ENCODE peak calls at places on chromosomes 6 and 20, in ten cellular contexts. K is heart right ventricle; X is sigmoid colon; C is CD8-positive, alpha-beta T cell; V is heart left ventricle; F is psoas muscle; W is upper lobe of right lung; I is fibroblast of lung; P is aorta; J is OCI-LY7. U is an unnamed sample. For H3K4me1, the result is how much of the 10 kb centered on the place peaks cover.

GRCh38 chr6:110703906-110704594 is 111.2 kb downstream of the CDK19 start:
- DNase-seq in K (no peak), X (no peak), C (no peak), V (no peak), F (no peak), W (no peak), I (peak), P (no peak), J (no peak), U (no peak)

GRCh38 chr6:12324741-12325140 is 34.6 kb downstream of the EDN1 start:
- DNase-seq in K (no peak), X (no peak), C (no peak), V (no peak), F (no peak), W (no peak), I (no peak), P (no peak), J (no peak), U (no peak)

GRCh38 chr6:56073761-56074160 is 173.6 kb downstream of the COL21A1 start:
- DNase-seq in K (no peak), X (no peak), C (no peak), V (no peak), F (no peak), W (no peak), I (no peak), P (no peak), J (no peak), U (no peak)

GRCh38 chr20:50834599-50835005 is 39.7 kb downstream of the BCAS4 start:
- DNase-seq in K (no peak), X (no peak), C (no peak), V (no peak), F (no peak), W (no peak), I (peak), P (no peak), J (no peak), U (no peak)

GRCh38 chr6:18388942-18389341 is 1.8 kb downstream of the RNF144B start:
- DNase-seq in K (no peak), X (no peak), C (no peak), V (no peak), F (no peak), W (no peak), I (peak), P (no peak), J (peak), U (no peak)

GRCh38 chr6:11270030-11271027 is 37.9 kb upstream of the NEDD9 start:
- DNase-seq in K (no peak), X (no peak), C (no peak), V (no peak), F (no peak), W (no peak), I (peak), P (no peak), J (no peak), U (no peak)

GRCh38 chr6:46186583-46186982 is 15.8 kb upstream of the ENPP5 start:
- DNase-seq in K (no peak), X (no peak), C (no peak), V (no peak), F (no peak), W (no peak), I (peak), P (no peak), J (no peak), U (no peak)

GRCh38 chr20:38242848-38243449 is 17.6 kb downstream of the KIAA1755 start:
- DNase-seq in K (no peak), X (no peak), C (no peak), V (no peak), F (no peak), W (peak), I (no peak), P (no peak), J (peak), U (no peak)

GRCh38 chr6:169620171-169621125 is 81.4 kb downstream of the WDR27 start:
- DNase-seq in K (no peak), X (no peak), C (no peak), V (no peak), F (no peak), W (no peak), I (peak), P (no peak), J (no peak), U (no peak)

GRCh38 chr6:3410385-3411360 is 46.2 kb downstream of the SLC22A23 start:
- DNase-seq in K (peak), X (peak), C (peak), V (peak), F (peak), W (peak), I (peak), P (peak), J (peak), U (peak)

GRCh38 chr20:46057856-46058655 is 29.0 kb downstream of the SLC12A5 start:
- DNase-seq in K (peak), X (peak), C (no peak), V (peak), F (peak), W (peak), I (peak), P (peak), J (no peak), U (no peak)

GRCh38 chr6:34132486-34133185 is 13.3 kb downstream of the GRM4 start:
- DNase-seq in K (no peak), X (no peak), C (peak), V (peak), F (no peak), W (no peak), I (peak), P (no peak), J (peak), U (peak)

GRCh38 chr6:78511019-78511418 is 356.3 kb upstream of the IRAK1BP1 start:
- DNase-seq in K (no peak), X (no peak), C (no peak), V (no peak), F (no peak), W (no peak), I (no peak), P (no peak), J (no peak), U (no peak)

GRCh38 chr6:26065952-26066380 is 21.3 kb upstream of the HFE start:
- DNase-seq in K (peak), X (peak), C (peak), V (peak), F (no peak), W (peak), I (peak), P (peak), J (peak), U (peak)

GRCh38 chr20:37265152-37265551 is 3.5 kb upstream of the GHRH start:
- DNase-seq in K (no peak), X (no peak), C (no peak), V (no peak), F (no peak), W (no peak), I (no peak), P (no peak), J (peak), U (no peak)

GRCh38 chr20:34891166-34892062 is 15.0 kb downstream of the ACSS2 start:
- DNase-seq in K (no peak), X (no peak), C (no peak), V (no peak), F (no peak), W (no peak), I (peak), P (no peak), J (no peak), U (no peak)

GRCh38 chr6:159267165-159267564 is 98.0 kb downstream of the FNDC1 start:
- DNase-seq in K (no peak), X (no peak), C (no peak), V (no peak), F (no peak), W (no peak), I (no peak), P (no peak), J (peak), U (no peak)

GRCh38 chr20:32570401-32571190 is 14.5 kb downstream of the NOL4L start:
- DNase-seq in K (no peak), X (no peak), C (no peak), V (no peak), F (no peak), W (no peak), I (peak), P (no peak), J (no peak), U (no peak)

GRCh38 chr6:125169058-125169457 is 15.5 kb downstream of the TPD52L1 start:
- DNase-seq in K (no peak), X (peak), C (no peak), V (no peak), F (no peak), W (no peak), I (peak), P (peak), J (no peak), U (no peak)

GRCh38 chr20:208937-209566 is 18.0 kb upstream of the DEFB129 start:
- DNase-seq in K (peak), X (no peak), C (no peak), V (no peak), F (no peak), W (no peak), I (peak), P (no peak), J (peak), U (no peak)

GRCh38 chr20:20364016-20364746 is 3.7 kb upstream of the INSM1 start:
- DNase-seq in K (no peak), X (no peak), C (no peak), V (no peak), F (no peak), W (no peak), I (no peak), P (no peak), J (no peak), U (no peak)

GRCh38 chr6:143734641-143735063 is 56.9 kb downstream of the PHACTR2 start:
- DNase-seq in K (no peak), X (no peak), C (no peak), V (no peak), F (no peak), W (no peak), I (no peak), P (no peak), J (no peak), U (no peak)

GRCh38 chr6:15769471-15770088 is 106.8 kb upstream of the DTNBP1 start:
- DNase-seq in K (no peak), X (no peak), C (no peak), V (no peak), F (no peak), W (no peak), I (peak), P (no peak), J (no peak), U (no peak)

GRCh38 chr6:170459451-170459850 is 93.7 kb downstream of the PSMB1 start:
- DNase-seq in K (peak), X (no peak), C (no peak), V (no peak), F (peak), W (peak), I (peak), P (no peak), J (no peak), U (no peak)

GRCh38 chr6:138714493-138714892 is 59.1 kb upstream of the CCDC28A start:
- DNase-seq in K (no peak), X (no peak), C (no peak), V (no peak), F (no peak), W (no peak), I (no peak), P (no peak), J (no peak), U (no peak)

GRCh38 chr6:113596907-113597583 is 260.1 kb upstream of the MARCKS start:
- DNase-seq in K (peak), X (no peak), C (no peak), V (peak), F (no peak), W (no peak), I (peak), P (no peak), J (peak), U (no peak)

GRCh38 chr20:8145246-8145639 is 13.2 kb downstream of the PLCB1 start:
- DNase-seq in K (no peak), X (no peak), C (no peak), V (no peak), F (no peak), W (no peak), I (no peak), P (no peak), J (no peak), U (no peak)

GRCh38 chr6:155125916-155126315 is 130.8 kb downstream of the TIAM2 start:
- DNase-seq in K (no peak), X (no peak), C (no peak), V (no peak), F (no peak), W (no peak), I (peak), P (no peak), J (no peak), U (no peak)

GRCh38 chr6:158607411-158608170 is 37.0 kb downstream of the DYNLT1 start:
- DNase-seq in K (no peak), X (no peak), C (no peak), V (no peak), F (no peak), W (no peak), I (peak), P (no peak), J (no peak), U (no peak)

GRCh38 chr6:116450769-116451740 is 10.1 kb upstream of the CALHM6 start:
- DNase-seq in K (no peak), X (no peak), C (no peak), V (no peak), F (no peak), W (no peak), I (no peak), P (no peak), J (peak), U (no peak)

GRCh38 chr20:25038591-25039015 is 19.3 kb downstream of the ACSS1 start:
- DNase-seq in K (no peak), X (no peak), C (no peak), V (no peak), F (no peak), W (no peak), I (no peak), P (peak), J (no peak), U (no peak)

GRCh38 chr20:1323256-1323655 is 5.7 kb downstream of the SDCBP2 start:
- DNase-seq in K (peak), X (peak), C (no peak), V (no peak), F (no peak), W (no peak), I (no peak), P (no peak), J (no peak), U (no peak)

GRCh38 chr6:28943557-28944411 is 20.0 kb upstream of the TRIM27 start:
- DNase-seq in K (peak), X (peak), C (peak), V (peak), F (peak), W (peak), I (peak), P (peak), J (peak), U (peak)

GRCh38 chr6:1608222-1608975 is 1.3 kb upstream of the FOXC1 start:
- DNase-seq in K (no peak), X (no peak), C (no peak), V (no peak), F (peak), W (no peak), I (peak), P (no peak), J (no peak), U (no peak)

DNA sequence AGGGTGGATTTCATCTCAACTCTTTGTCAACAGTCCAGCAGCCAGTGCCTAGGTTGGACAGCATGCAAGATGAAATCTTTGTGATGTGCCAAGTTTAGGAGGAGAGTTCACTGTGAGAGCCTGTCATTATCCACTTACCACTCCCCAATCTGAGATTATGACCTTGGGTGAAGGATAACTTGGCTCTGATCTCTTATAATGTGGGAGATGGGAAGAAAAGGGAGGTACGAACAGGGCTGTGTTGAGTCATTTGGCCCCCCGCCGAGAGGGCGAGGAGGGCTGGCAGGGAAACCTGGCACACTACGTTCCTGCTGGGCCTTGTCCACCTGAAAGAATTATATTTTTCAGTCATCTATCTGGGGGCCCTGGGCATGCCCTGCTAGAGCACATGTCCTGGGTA is 35.8 kb downstream of the LAMA4 start:
- DNase-seq in K (peak), X (peak), C (no peak), V (peak), F (no peak), W (no peak), I (peak), P (peak), J (no peak), U (no peak)
- H3K27ac ChIP-seq in K (peak), X (peak), C (no peak), V (peak), F (no peak), W (peak), I (peak), P (no peak), J (no peak), U (no peak)

DNA sequence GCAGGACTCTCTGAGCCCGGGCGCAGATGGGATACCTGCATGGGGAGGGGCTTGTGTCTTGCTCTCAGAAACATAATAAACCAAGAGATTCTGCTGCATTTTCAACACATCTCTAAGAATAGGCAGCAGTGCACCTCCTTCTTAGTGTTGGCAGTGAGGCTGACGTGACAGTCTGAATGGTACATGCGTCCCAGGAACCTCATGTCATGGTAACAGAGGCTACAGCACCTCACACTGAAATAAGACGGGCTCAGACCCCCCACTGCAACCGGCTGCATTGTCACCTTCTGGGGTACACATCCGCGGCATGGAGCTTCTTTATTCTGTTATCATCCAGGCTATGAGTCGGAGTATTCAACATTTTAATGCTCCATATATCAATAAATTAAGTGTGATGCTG is 397.3 kb upstream of the AGPAT4 start:
- DNase-seq in K (no peak), X (no peak), C (no peak), V (no peak), F (no peak), W (no peak), I (no peak), P (no peak), J (no peak), U (no peak)
- H3K4me1 ChIP-seq in K (under half), X (under half), C (under half), V (under half), F (under half), W (under half), I (under half), P (under half), J (under half), U (under half)

GRCh38 chr20:17872920-17873319 is 95.7 kb downstream of the SNX5 start:
- DNase-seq in K (no peak), X (peak), C (no peak), V (no peak), F (no peak), W (no peak), I (no peak), P (peak), J (no peak), U (no peak)
- H3K4me3 ChIP-seq in K (no peak), X (no peak), C (no peak), V (no peak), F (no peak), W (no peak), I (no peak), P (no peak), J (no peak), U (no peak)

DNA sequence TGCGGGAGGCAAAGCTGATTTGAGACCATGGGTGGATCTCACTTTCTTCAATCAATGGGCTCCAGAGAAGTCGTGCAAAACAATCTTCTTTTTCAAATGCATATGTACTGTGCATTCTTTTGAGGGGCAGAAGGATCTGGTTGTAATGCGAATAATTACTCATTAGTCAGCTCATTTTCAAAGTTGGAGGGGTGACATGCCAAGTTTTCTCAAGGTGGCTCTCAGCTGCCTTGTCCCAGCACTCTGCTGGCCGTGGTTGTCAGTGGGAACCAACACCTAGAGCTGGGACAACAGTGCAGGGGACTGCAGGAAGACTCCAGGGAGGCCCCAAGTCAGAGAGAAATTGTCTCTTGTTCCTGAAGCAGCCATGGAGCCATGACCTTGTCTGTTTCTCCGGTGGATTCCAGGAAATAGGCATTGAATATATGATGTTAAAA is 25.3 kb downstream of the MYT1 start:
- DNase-seq in K (no peak), X (no peak), C (no peak), V (no peak), F (no peak), W (no peak), I (no peak), P (no peak), J (no peak), U (no peak)
- H3K27ac ChIP-seq in K (no peak), X (no peak), C (no peak), V (no peak), F (no peak), W (no peak), I (no peak), P (no peak), J (no peak), U (no peak)